ENCODE peak calls at places on chromosomes 2 and 18, in six cellular contexts. C, N, V, T, K and O are unnamed samples.

GRCh38 chr2:239329284-239329971 is 71.4 kb downstream of the HDAC4 start:
- DNase-seq in C (peak; percentile 53), N (no peak), V (no peak), T (no peak), K (no peak), O (no peak)

GRCh38 chr18:57135705-57136104 is 11.2 kb upstream of the BOD1L2 start:
- DNase-seq in C (no peak), N (no peak), V (no peak), T (no peak), K (no peak), O (no peak)

GRCh38 chr2:99279969-99280695 is 20.9 kb downstream of the LYG1 start:
- DNase-seq in C (no peak), N (no peak), V (no peak), T (no peak), K (no peak), O (no peak)

GRCh38 chr2:162056796-162057399 is 17.1 kb downstream of the DPP4 start:
- DNase-seq in C (no peak), N (no peak), V (no peak), T (no peak), K (peak; percentile 63), O (no peak)

GRCh38 chr2:30978854-30979253 is 159.4 kb downstream of the GALNT14 start:
- DNase-seq in C (no peak), N (no peak), V (no peak), T (no peak), K (no peak), O (no peak)

GRCh38 chr2:75464348-75464946 is 96.3 kb downstream of the EVA1A start:
- DNase-seq in C (no peak), N (peak; percentile 59), V (no peak), T (no peak), K (peak; percentile 62), O (peak; percentile 5)

GRCh38 chr2:36539631-36540030 is 58.3 kb downstream of the FEZ2 start:
- DNase-seq in C (no peak), N (no peak), V (no peak), T (peak; percentile 27), K (peak; percentile 65), O (no peak)

GRCh38 chr18:25467226-25468065 is 115.5 kb upstream of the ZNF521 start:
- DNase-seq in C (no peak), N (no peak), V (no peak), T (no peak), K (no peak), O (no peak)

GRCh38 chr2:85309699-85310321 is 18.0 kb downstream of the TGOLN2 start:
- DNase-seq in C (no peak), N (no peak), V (no peak), T (no peak), K (no peak), O (peak; percentile 40)

GRCh38 chr2:223976635-223977226 is 19.5 kb downstream of the MRPL44 start:
- DNase-seq in C (no peak), N (peak; percentile 78), V (no peak), T (no peak), K (peak; percentile 81), O (no peak)

GRCh38 chr2:709138-709779 is 32.1 kb upstream of the TMEM18 start:
- DNase-seq in C (no peak), N (no peak), V (no peak), T (no peak), K (no peak), O (no peak)

GRCh38 chr2:710867-711266 is 33.7 kb upstream of the TMEM18 start:
- DNase-seq in C (no peak), N (no peak), V (no peak), T (no peak), K (no peak), O (no peak)

GRCh38 chr2:715038-715437 is 37.8 kb upstream of the TMEM18 start:
- DNase-seq in C (no peak), N (no peak), V (no peak), T (no peak), K (no peak), O (no peak)

GRCh38 chr2:715847-716573 is 38.8 kb upstream of the TMEM18 start:
- DNase-seq in C (no peak), N (peak; percentile 24), V (no peak), T (no peak), K (peak; percentile 11), O (no peak)

DNA sequence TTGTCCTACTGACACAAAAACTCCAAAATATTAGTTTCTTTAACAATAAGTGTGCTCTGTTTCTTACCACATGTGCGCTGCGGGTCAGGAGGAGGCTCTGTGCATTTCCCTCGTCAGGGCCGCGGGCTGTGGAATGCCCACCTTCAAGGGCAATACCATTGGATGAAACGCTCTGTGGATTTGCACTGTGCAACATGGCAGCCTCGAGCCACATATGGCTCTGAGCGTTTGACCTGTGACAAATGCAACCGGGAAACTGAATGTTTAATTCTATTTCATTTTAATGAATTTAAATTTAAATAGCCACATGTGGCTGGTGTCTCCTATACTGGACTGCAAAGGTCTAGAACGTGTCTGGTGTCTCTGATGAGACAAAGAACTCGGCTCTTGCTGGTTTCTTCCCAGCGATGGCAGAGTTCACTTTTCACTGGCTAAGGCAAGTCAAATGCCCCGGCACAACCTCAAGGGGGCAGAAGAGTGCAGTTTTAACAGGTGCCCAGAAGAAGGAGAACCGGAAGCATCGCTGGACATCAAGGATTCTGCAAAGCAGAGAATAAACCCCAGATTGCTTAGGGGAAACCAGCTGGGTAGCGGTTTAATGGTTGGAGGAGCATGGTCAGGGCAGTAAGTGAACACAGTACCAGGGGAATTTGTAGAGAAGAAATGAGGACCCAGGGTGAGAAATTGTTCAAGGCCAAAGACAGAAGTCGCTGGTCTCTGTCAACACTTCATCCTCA is 37.0 kb upstream of the TMEM18 start:
- DNase-seq in C (peak; percentile 60), N (peak; percentile 24), V (peak; percentile 55), T (peak; percentile 72), K (peak; percentile 50), O (peak; percentile 69)
- TF ChIP-seq CTCF in C (peak; percentile 77), N (peak; percentile 73), V (peak; percentile 60), T (peak; percentile 65), K (peak; percentile 62), O (peak; percentile 55)

GRCh38 chr2:231611273-231612198 is 18.9 kb downstream of the TEX44 start:
- DNase-seq in C (peak; percentile 61), N (no peak), V (no peak), T (no peak), K (peak; percentile 90), O (peak; percentile 81)
- TF ChIP-seq CTCF in C (peak; percentile 59), N (peak; percentile 39), V (peak; percentile 10), T (peak; percentile 10), K (peak; percentile 29), O (no peak)

GRCh38 chr2:216055661-216056060 is 25.9 kb downstream of the PECR start:
- DNase-seq in C (no peak), N (no peak), V (no peak), T (no peak), K (no peak), O (no peak)

GRCh38 chr2:216064014-216064630 is 17.5 kb downstream of the PECR start:
- DNase-seq in C (no peak), N (no peak), V (no peak), T (no peak), K (peak; percentile 9), O (no peak)

GRCh38 chr2:216057688-216058193 is 23.9 kb downstream of the PECR start:
- DNase-seq in C (no peak), N (peak; percentile 93), V (no peak), T (peak; percentile 71), K (peak; percentile 67), O (peak; percentile 80)

GRCh38 chr2:216056739-216057138 is 24.9 kb downstream of the PECR start:
- DNase-seq in C (no peak), N (no peak), V (no peak), T (peak; percentile 38), K (no peak), O (no peak)

DNA sequence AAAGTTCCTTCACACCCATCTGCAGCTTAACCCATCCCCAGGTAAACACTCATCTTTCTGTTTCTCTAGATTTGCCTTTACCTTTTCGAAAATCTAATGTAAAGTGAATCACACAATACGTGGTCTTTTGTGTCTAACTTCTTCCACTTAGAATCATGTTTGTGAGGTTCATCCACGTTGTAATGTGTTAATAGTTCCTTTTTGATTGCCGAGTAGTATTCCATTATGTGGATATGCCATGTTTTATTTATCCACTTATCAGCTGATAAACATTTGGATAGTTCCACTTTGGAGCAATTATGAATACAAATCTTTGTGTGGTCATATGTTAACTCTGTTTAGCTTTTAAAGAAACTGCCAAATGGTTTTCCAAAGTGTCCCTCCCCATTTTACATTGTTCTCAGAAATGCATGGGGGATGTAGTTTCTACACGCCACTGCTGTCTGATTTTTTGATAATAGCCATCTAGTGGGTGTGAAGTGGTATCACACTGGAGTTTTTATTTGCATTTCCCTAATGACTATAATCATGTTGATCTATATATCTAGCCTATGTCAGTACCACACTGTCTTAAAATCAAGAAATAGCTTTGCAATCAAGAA is 22.3 kb downstream of the PECR start:
- DNase-seq in C (no peak), N (no peak), V (no peak), T (no peak), K (no peak), O (no peak)
- TF ChIP-seq CTCF in C (peak; percentile 23), N (peak; percentile 6), V (no peak), T (no peak), K (peak; percentile 25), O (no peak)

GRCh38 chr2:8802741-8803140 is 34.7 kb downstream of the KIDINS220 start:
- DNase-seq in C (no peak), N (no peak), V (no peak), T (no peak), K (no peak), O (no peak)

GRCh38 chr2:8806885-8807701 is 30.3 kb downstream of the KIDINS220 start:
- DNase-seq in C (no peak), N (no peak), V (no peak), T (no peak), K (no peak), O (no peak)

GRCh38 chr2:8805278-8806045 is 32.0 kb downstream of the KIDINS220 start:
- DNase-seq in C (no peak), N (no peak), V (no peak), T (no peak), K (no peak), O (no peak)

GRCh38 chr2:8800821-8801220 is 36.6 kb downstream of the KIDINS220 start:
- DNase-seq in C (no peak), N (no peak), V (no peak), T (no peak), K (no peak), O (no peak)

DNA sequence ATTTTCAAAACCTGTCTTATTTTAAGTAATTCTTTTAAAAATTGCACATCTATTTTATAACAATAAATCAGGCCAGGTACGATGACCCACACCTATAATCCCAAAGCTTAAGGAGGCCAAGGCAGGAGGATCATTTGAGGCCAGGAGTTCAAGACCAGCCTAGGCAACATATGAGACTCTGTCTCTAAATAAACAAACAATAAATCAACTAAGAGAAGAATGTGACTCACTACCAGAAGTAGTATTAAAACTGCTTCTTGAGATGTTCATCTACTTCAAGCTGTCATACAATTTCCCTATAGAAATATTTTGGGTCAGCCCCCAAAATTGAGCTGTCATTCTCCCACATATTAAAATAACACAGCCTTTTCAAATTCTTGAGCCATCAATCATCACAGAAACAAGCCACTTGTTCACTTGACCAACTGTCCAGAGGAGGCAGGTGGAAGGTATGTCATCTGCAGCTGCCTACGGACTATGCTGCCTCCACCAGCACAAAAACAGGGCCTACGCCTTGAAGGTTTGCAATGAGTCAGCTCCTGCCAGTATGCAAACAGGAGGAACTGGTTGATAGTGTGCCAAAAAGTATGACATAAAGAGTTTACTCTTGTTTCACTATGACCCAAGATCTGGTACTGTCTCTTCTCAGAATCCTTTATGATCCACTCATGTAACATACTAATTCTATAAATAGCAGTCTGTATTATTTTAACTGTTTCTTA is 33.6 kb downstream of the KIDINS220 start:
- DNase-seq in C (no peak), N (peak; percentile 93), V (no peak), T (peak; percentile 67), K (peak; percentile 96), O (peak; percentile 68)
- TF ChIP-seq CTCF in C (no peak), N (peak; percentile 11), V (no peak), T (no peak), K (peak; percentile 12), O (no peak)

GRCh38 chr18:45282101-45282812 is 333.0 kb upstream of the SLC14A2 start:
- DNase-seq in C (no peak), N (peak; percentile 5), V (no peak), T (no peak), K (no peak), O (no peak)
- TF ChIP-seq CTCF in C (no peak), N (no peak), V (no peak), T (no peak), K (no peak), O (no peak)